ENCODE peak calls at places on chromosomes 7 and 10, in four cellular contexts. X is suprapubic skin, Q is SK-N-SH, B is HepG2. I is an unnamed sample.

GRCh38 chr7:80593869-80594587 is 44.4 kb upstream of the CD36 start:
- DNase-seq in X (no peak), Q (no peak), B (no peak), I (no peak)

GRCh38 chr7:128937647-128938523 is at the start of gene IRF5:
- DNase-seq in B (no peak), Q (peak; percentile 85), X (peak; percentile 78), I (peak; percentile 49)

GRCh38 chr7:14210075-14210474 is 220.6 kb upstream of the ETV1 start:
- DNase-seq in B (no peak), Q (peak; percentile 12), X (no peak), I (no peak)

GRCh38 chr7:78607099-78607498 is 808.5 kb downstream of the PHTF2 start:
- DNase-seq in B (no peak), X (no peak), Q (no peak), I (no peak)

GRCh38 chr7:27174077-27175004 is at the start of gene HOXA10:
- DNase-seq in B (no peak), Q (no peak), X (peak; percentile 85), I (peak; percentile 66)

GRCh38 chr10:13920465-13920864 is 333.7 kb downstream of the PRPF18 start:
- DNase-seq in Q (no peak), B (no peak), X (no peak), I (no peak)

GRCh38 chr7:139397192-139397591 is 37.5 kb downstream of the LUC7L2 start:
- DNase-seq in X (no peak), Q (no peak), B (no peak), I (no peak)

GRCh38 chr7:151383638-151384351 is 26.0 kb downstream of the WDR86 start:
- DNase-seq in B (no peak), Q (no peak), X (no peak), I (no peak)

GRCh38 chr10:118925404-118925803 is 104.1 kb upstream of the NANOS1 start:
- DNase-seq in B (no peak), X (no peak), Q (no peak), I (no peak)

GRCh38 chr10:44344727-44345126 is 40.2 kb downstream of the CXCL12 start:
- DNase-seq in Q (no peak), B (no peak), X (peak; percentile 49), I (no peak)

GRCh38 chr7:12757443-12757842 is 70.0 kb downstream of the ARL4A start:
- DNase-seq in B (no peak), Q (no peak), X (no peak), I (no peak)

GRCh38 chr7:127859330-127859729 is 171.9 kb downstream of the LRRC4 start:
- DNase-seq in Q (no peak), B (no peak), X (no peak), I (no peak)

GRCh38 chr7:138865843-138866242 is 67.8 kb upstream of the ATP6V0A4 start:
- DNase-seq in X (no peak), Q (no peak), B (no peak), I (no peak)

GRCh38 chr7:139332960-139333359 is 8.2 kb upstream of the FMC1 start:
- DNase-seq in X (no peak), B (no peak), Q (no peak), I (peak; percentile 21)

GRCh38 chr10:878333-878753 is 53.2 kb downstream of the LARP4B start:
- DNase-seq in B (no peak), X (no peak), Q (no peak), I (peak; percentile 53)

GRCh38 chr10:88652621-88653020 is 11.6 kb upstream of the LIPF start:
- DNase-seq in B (no peak), Q (no peak), X (no peak), I (no peak)

GRCh38 chr10:70575874-70576802 is 26.4 kb downstream of the PRF1 start:
- DNase-seq in X (no peak), B (peak; percentile 15), Q (peak; percentile 78), I (peak; percentile 23)

GRCh38 chr7:116353614-116354013 is 143.3 kb downstream of the TES start:
- DNase-seq in X (no peak), Q (no peak), B (no peak), I (no peak)

GRCh38 chr10:71840177-71840711 is 10.8 kb downstream of the PSAP start:
- DNase-seq in Q (peak; percentile 81), B (no peak), X (no peak), I (peak; percentile 33)

GRCh38 chr7:48875300-48875916 is 48.9 kb upstream of the CDC14C start:
- DNase-seq in Q (peak; percentile 11), X (no peak), B (peak; percentile 15), I (peak; percentile 10)

GRCh38 chr10:22505923-22506685 is 160.8 kb downstream of the SPAG6 start:
- DNase-seq in Q (no peak), X (no peak), B (no peak), I (peak; percentile 85)

GRCh38 chr7:93374345-93374940 is 142.3 kb downstream of the VPS50 start:
- DNase-seq in B (peak; percentile 30), Q (peak; percentile 32), X (no peak), I (no peak)

GRCh38 chr7:3859436-3859835 is 558.4 kb downstream of the SDK1 start:
- DNase-seq in X (no peak), Q (no peak), B (no peak), I (no peak)

GRCh38 chr10:28256776-28257175 is 46.1 kb downstream of the MPP7 start:
- DNase-seq in X (no peak), B (no peak), Q (no peak), I (no peak)

GRCh38 chr7:130667593-130668257 is 823 bp downstream of the COPG2 start:
- DNase-seq in B (no peak), X (no peak), Q (peak; percentile 50), I (peak; percentile 3)

GRCh38 chr10:77006836-77007511 is 630.6 kb downstream of the KCNMA1 start:
- DNase-seq in X (no peak), Q (no peak), B (no peak), I (no peak)

GRCh38 chr10:87092861-87093460 is 1.7 kb downstream of the GLUD1 start:
- DNase-seq in Q (no peak), B (peak; percentile 89), X (no peak), I (peak; percentile 27)

GRCh38 chr7:36208997-36209813 is 56.2 kb downstream of the EEPD1 start:
- DNase-seq in B (peak; percentile 35), Q (no peak), X (no peak), I (no peak)

GRCh38 chr10:114172241-114172640 is 1.8 kb downstream of the CCDC186 start:
- DNase-seq in Q (no peak), B (peak; percentile 14), X (no peak), I (no peak)

DNA sequence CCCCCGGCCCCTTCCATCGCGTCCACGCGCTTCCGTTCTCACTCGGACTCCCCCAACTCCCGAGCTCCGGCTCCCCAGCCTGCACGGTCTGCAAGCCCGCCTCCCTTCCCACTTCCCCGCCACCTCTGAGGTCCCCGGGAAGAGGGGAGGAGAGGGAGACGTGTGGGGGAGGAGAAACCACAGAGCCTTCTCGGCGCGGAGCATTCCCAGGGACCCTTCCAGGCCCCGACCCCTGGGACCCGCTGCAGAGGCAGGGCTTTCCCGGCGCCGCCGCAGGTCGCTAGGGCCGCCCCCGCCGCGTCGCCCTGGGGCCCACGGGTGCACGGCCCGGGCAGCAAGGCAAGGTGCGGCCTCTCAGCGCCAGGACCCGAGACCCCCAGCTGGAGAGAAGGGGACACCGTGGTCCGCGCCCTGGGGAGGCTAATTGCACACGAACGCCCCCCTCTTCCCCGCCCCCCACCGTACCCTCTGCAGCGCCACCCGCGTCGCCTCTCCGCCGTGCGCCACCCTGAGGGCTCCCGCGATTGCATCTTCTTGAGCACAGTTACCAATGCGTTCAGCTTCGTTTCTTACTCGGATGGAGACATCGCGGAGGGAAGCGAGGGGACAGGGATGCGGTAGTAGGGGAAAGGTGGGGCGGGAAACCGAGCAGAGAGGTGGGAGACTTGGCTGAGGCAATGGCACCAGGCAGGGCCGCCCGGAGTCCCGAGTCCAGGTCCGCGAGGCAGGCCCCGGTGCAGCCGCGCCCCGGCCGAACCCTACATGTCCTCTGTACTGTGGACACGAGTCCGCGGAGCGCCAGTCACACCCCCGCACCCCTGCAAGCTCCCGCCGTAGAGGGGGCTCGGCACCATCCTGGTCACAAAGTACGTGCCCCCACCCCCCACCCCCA is 29.0 kb downstream of the SKIDA1 start:
- DNase-seq in Q (peak; percentile 81), X (no peak), B (peak; percentile 54), I (peak; percentile 39)
- TF ChIP-seq POLR2AphosphoS5 in Q (no peak), X (no peak), B (peak; percentile 23), I (no peak)

GRCh38 chr7:44639701-44640321 is 33.4 kb downstream of the OGDH start:
- DNase-seq in X (peak; percentile 77), B (peak; percentile 83), Q (peak; percentile 31), I (peak; percentile 14)
- H3K4me3 ChIP-seq in X (no peak overlapping the region), B (peak overlapping the region; percentile 27), Q (peak overlapping the region; percentile 15), I (no peak overlapping the region)

GRCh38 chr7:74057216-74057925 is 26.2 kb upstream of the LIMK1 start:
- DNase-seq in B (no peak), Q (no peak), X (no peak), I (no peak)
- H3K27ac ChIP-seq in B (no peak overlapping the region), Q (no peak overlapping the region), X (no peak overlapping the region), I (no peak overlapping the region)

DNA sequence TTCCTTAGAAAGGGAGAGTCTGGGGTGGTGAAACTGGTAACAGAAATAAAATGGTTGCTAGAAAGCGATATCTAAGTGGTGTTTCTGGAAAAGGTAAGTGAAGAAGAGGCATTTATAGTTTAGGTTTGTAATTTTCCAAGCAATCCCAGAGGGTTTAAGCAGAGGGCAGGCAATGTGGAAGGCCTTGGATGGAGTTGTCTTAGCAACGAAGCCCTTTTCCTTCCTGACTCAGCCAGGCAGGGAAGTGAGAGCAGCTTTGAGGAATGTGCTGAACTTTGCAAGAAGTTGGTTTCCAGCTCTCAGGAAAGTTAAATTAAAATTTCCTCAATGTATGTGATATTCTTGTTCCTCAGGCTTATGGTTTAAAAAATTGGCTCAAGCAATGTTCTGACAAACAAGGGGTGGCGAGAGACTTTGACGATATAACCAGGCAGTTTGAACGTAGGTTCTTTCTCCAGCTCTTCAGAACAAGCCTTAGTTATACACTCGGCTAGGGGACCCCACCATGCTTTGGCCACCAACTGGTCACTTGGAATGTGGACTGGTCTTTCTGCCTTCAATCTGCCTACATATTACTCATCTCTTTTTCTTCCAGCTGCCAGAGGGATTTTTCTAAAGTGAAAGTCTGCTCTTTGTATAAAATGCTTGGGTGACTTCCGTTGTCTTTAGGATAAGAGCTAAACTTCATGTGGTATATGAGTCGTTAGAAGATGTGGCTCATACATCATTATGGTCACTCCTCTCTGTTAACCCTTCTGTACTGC is 66.9 kb upstream of the SLC25A13 start:
- DNase-seq in Q (no peak), B (no peak), X (no peak), I (no peak)
- TF ChIP-seq POLR2AphosphoS5 in Q (no peak), B (no peak), X (no peak), I (no peak)

GRCh38 chr7:69575651-69576050 is 22.6 kb upstream of the AUTS2 start:
- DNase-seq in X (no peak), Q (no peak), B (no peak), I (no peak)
- H3K4me3 ChIP-seq in X (no peak overlapping the region), Q (no peak overlapping the region), B (no peak overlapping the region), I (no peak overlapping the region)

DNA sequence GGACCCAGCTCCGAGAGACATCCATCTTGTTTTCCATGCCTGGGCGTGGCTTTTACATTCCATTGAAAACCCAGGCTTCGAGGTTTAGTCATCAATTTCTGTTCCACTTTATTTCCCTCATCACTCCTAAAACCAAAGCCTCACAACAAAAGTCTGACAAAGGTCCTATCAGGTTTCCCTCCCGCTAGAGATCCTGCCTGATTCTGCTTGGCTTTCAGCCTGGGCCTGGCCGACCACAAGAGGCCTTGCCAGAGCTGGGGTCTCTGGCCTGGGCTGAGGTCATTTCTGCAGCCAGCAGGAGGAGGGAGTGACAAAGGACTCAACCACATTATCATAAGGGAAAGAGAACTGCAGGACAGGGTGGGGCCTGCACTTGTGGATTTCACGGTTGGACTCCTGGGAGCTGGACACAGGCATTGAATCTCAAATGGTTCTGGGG is 167.0 kb downstream of the FANK1 start:
- DNase-seq in B (no peak), X (peak; percentile 35), Q (no peak), I (no peak)
- H3K27ac ChIP-seq in B (no peak overlapping the region), X (no peak overlapping the region), Q (peak overlapping the region; percentile 99), I (no peak overlapping the region)